ENCODE peak calls at places on chromosomes 7 and 10, in four cellular contexts. N is A549, Y is progenitor cell of endocrine pancreas, S is mucosa of descending colon. W is an unnamed sample.

GRCh38 chr10:111261066-111261465 is 184.2 kb downstream of the ADRA2A start:
- DNase-seq in Y (no peak), N (no peak), S (no peak), W (no peak)

GRCh38 chr7:77684030-77684429 is 12.2 kb upstream of the RSBN1L start:
- DNase-seq in S (no peak), Y (no peak), N (no peak), W (no peak)

GRCh38 chr10:10490187-10490980 is 527.3 kb upstream of the CELF2 start:
- DNase-seq in N (no peak), Y (no peak), S (no peak), W (no peak)

GRCh38 chr7:121366852-121367431 is 29.2 kb downstream of the FAM3C start:
- DNase-seq in S (no peak), N (peak; percentile 34), Y (no peak), W (peak; percentile 24)

GRCh38 chr7:97770845-97771244 is 39.0 kb downstream of the TAC1 start:
- DNase-seq in S (no peak), N (peak; percentile 23), Y (no peak), W (no peak)

GRCh38 chr10:108521827-108522503 is 1357.5 kb upstream of the SORCS1 start:
- DNase-seq in Y (no peak), S (no peak), N (no peak), W (no peak)

GRCh38 chr7:70771447-70771846 is 360.5 kb upstream of the GALNT17 start:
- DNase-seq in N (no peak), S (no peak), Y (no peak), W (no peak)

GRCh38 chr7:135653285-135654080 is 8.8 kb upstream of the STMP1 start:
- DNase-seq in Y (no peak), S (no peak), N (no peak), W (no peak)

GRCh38 chr10:72044417-72045041 is 43.8 kb downstream of the SPOCK2 start:
- DNase-seq in S (no peak), Y (no peak), N (peak; percentile 43), W (no peak)

GRCh38 chr10:63819753-63820347 is 298.6 kb downstream of the REEP3 start:
- DNase-seq in S (peak; percentile 45), N (peak; percentile 65), Y (peak; percentile 37), W (peak; percentile 24)

GRCh38 chr10:96512524-96512991 is 1.2 kb downstream of the TLL2 start:
- DNase-seq in Y (peak; percentile 28), S (peak; percentile 53), N (no peak), W (peak; percentile 58)

GRCh38 chr7:150953061-150953997 is 24.8 kb downstream of the KCNH2 start:
- DNase-seq in N (no peak), Y (no peak), S (peak; percentile 10), W (no peak)

GRCh38 chr7:35420657-35421056 is 166.8 kb upstream of the TBX20 start:
- DNase-seq in Y (no peak), S (no peak), N (no peak), W (no peak)

GRCh38 chr10:62545155-62545554 is 171.0 kb downstream of the ZNF365 start:
- DNase-seq in N (no peak), S (no peak), Y (no peak), W (no peak)

GRCh38 chr10:99708428-99709010 is 23.4 kb downstream of the COX15 start:
- DNase-seq in N (peak; percentile 32), Y (no peak), S (no peak), W (no peak)

GRCh38 chr10:80496555-80497172 is 41.0 kb upstream of the SH2D4B start:
- DNase-seq in N (no peak), S (no peak), Y (no peak), W (no peak)

GRCh38 chr7:114931656-114932011 is 9.7 kb downstream of the MDFIC start:
- DNase-seq in S (no peak), Y (no peak), N (no peak), W (no peak)

GRCh38 chr7:36266683-36267082 is 113.6 kb downstream of the EEPD1 start:
- DNase-seq in N (peak; percentile 24), Y (no peak), S (no peak), W (no peak)

GRCh38 chr7:43937444-43937843 is 11.2 kb downstream of the UBE2D4 start:
- DNase-seq in Y (no peak), S (no peak), N (no peak), W (no peak)

GRCh38 chr7:151416135-151416740 is 6.4 kb upstream of the WDR86 start:
- DNase-seq in N (no peak), S (no peak), Y (no peak), W (no peak)

GRCh38 chr7:35727571-35727970 is 32.6 kb upstream of the HERPUD2 start:
- DNase-seq in S (no peak), N (no peak), Y (no peak), W (peak; percentile 23)

GRCh38 chr7:91239171-91239604 is 25.0 kb upstream of the FZD1 start:
- DNase-seq in S (no peak), Y (no peak), N (no peak), W (no peak)

GRCh38 chr10:128927821-128928220 is 539.2 kb upstream of the MGMT start:
- DNase-seq in N (no peak), Y (no peak), S (no peak), W (no peak)

GRCh38 chr7:98086231-98086855 is 20.3 kb upstream of the LMTK2 start:
- DNase-seq in N (no peak), S (peak; percentile 92), Y (no peak), W (no peak)

GRCh38 chr7:122155566-122155965 is 11.5 kb upstream of the AASS start:
- DNase-seq in N (no peak), S (no peak), Y (no peak), W (no peak)

GRCh38 chr10:102151774-102152544 is at the start of gene NOLC1:
- DNase-seq in N (peak; percentile 99), Y (peak; percentile 96), S (peak; percentile 100), W (peak; percentile 98)
- TF ChIP-seq CTCF in N (no peak), Y (no peak), S (no peak), W (no peak)

DNA sequence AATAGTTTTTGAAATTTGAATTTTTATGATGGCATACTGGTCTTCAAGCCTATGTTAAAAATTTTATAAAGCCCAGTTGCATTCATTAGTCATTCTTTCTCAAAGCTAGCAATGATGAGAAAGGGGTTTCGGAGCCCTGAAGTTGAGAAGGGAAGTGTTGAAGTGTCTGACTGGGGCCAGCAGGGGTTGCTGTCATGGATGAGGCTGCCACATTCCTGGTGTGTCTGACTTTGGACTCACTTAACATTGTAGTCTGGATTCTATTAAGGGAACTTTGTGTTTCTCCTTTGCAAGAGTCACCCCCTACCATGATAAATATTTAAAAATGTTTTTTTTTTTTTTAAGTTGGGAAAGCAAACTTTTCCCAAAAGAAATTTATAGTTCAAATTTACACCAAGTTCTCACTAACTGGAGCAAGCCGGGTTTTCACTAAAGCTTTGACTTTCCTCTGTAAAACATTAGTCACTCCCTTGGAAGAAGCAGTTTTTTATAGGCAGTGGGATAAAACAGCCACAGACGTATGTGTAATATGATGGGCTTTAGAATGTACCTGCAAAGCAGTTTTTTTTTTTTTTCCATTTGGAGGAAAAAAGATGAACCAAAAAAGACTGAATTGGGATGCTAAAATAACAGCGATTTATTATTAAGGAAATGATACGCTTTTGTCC is 243.6 kb downstream of the TWIST1 start:
- DNase-seq in N (no peak), Y (no peak), S (no peak), W (no peak)
- TF ChIP-seq CTCF in N (no peak), Y (peak; percentile 51), S (no peak), W (no peak)

GRCh38 chr7:14698239-14698638 is 204.3 kb downstream of the DGKB start:
- DNase-seq in S (no peak), N (no peak), Y (no peak), W (no peak)
- TF ChIP-seq CTCF in S (no peak), N (no peak), Y (no peak), W (no peak)

DNA sequence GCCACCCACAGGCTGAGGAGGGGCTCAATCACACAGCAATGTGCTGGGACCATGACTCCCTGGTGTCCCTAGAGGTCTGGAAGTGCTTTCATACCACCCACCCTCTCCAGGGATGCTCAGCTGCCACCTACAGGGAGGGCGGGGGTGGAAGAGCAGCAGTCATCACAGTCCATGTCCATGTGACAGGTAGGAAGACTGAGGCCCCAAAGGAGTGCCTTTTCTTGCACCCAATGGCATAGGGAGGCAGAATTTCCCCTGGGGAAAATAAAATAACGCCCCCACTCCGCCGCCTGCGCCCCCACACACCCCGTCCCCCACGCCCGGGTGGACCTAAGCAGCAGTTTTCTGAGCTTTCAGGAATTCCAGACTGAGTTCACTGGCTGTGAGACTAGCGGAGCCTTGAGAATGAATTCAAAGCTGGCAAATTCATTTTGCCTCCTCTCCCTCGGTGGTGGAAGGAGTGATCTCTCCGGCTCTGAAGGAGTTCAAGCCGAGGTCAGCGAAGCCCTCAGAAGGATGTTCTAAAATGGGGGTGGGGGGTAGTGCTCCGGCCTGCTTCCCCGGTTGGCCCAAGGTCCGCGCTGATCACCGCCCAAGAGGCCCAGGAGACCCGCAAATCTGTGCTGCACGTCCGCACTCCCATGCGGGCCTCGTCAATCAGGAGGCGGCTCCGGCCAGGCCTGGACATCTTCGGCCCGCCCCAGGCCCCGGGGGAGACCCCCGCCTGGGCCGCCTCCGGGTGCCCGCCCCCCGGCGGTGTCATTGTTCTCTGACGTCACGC is 2.1 kb upstream of the ZMIZ1 start:
- DNase-seq in N (peak; percentile 76), Y (no peak), S (peak; percentile 61), W (peak; percentile 83)
- TF ChIP-seq CTCF in N (peak; percentile 44), Y (peak; percentile 53), S (no peak), W (no peak)

W was measured in GM13976.